ENCODE peak calls at places on chromosomes 6 and 20, in four cellular contexts. P, V, Q and Y are unnamed samples.

GRCh38 chr6:106397441-106397840 is 36.9 kb downstream of the CRYBG1 start:
- DNase-seq in P (no peak), V (no peak), Q (no peak), Y (no peak)

GRCh38 chr6:106820412-106820852 is 154.1 kb downstream of the CD24 start:
- DNase-seq in P (no peak), V (no peak), Q (peak; percentile 67), Y (no peak)

GRCh38 chr20:37543828-37544227 is 16.2 kb upstream of the BLCAP start:
- DNase-seq in P (no peak), V (no peak), Q (peak; percentile 63), Y (peak; percentile 68)

GRCh38 chr20:7113577-7114466 is 346.3 kb downstream of the BMP2 start:
- DNase-seq in P (peak; percentile 75), V (peak; percentile 2), Q (peak; percentile 11), Y (peak; percentile 5)

GRCh38 chr6:149198265-149198664 is 119.2 kb upstream of the TAB2 start:
- DNase-seq in P (no peak), V (no peak), Q (no peak), Y (no peak)

GRCh38 chr6:48150701-48151100 is 39.7 kb upstream of the PTCHD4 start:
- DNase-seq in P (no peak), V (no peak), Q (no peak), Y (no peak)

GRCh38 chr6:110358536-110359148 is 493 bp upstream of the METTL24 start:
- DNase-seq in P (no peak), V (peak; percentile 81), Q (no peak), Y (no peak)

GRCh38 chr6:158072083-158072721 is 90.5 kb downstream of the SYNJ2 start:
- DNase-seq in P (peak; percentile 75), V (peak; percentile 80), Q (peak; percentile 85), Y (peak; percentile 86)

GRCh38 chr6:12653396-12653910 is 63.1 kb upstream of the PHACTR1 start:
- DNase-seq in P (no peak), V (no peak), Q (no peak), Y (peak; percentile 25)